ENCODE peak calls at places on chromosomes 13 and 19, in four cellular contexts. X is heart right ventricle, Z is psoas muscle, E is dorsolateral prefrontal cortex. G is an unnamed sample.

GRCh38 chr19:14061751-14062557 is at the start of gene PALM3:
- DNase-seq in X (no peak), E (no peak), Z (no peak), G (no peak)

GRCh38 chr13:48000559-48001126 is 430 bp downstream of the SUCLA2 start:
- DNase-seq in Z (no peak), E (peak; percentile 46), X (no peak), G (peak; percentile 2)

GRCh38 chr19:56403261-56403660 is 871 bp upstream of the ZNF583 start:
- DNase-seq in E (no peak), Z (no peak), X (no peak), G (no peak)

GRCh38 chr13:45119469-45119989 is 781 bp upstream of the GTF2F2 start:
- DNase-seq in X (peak; percentile 8), E (no peak), Z (no peak), G (no peak)

GRCh38 chr13:94667190-94667589 is 45.2 kb downstream of the SOX21 start:
- DNase-seq in X (no peak), E (no peak), Z (no peak), G (no peak)

GRCh38 chr13:26133851-26134250 is 82.0 kb upstream of the SHISA2 start:
- DNase-seq in E (no peak), Z (no peak), X (no peak), G (no peak)

GRCh38 chr13:97212540-97213146 is 9.5 kb upstream of the MBNL2 start:
- DNase-seq in E (no peak), Z (no peak), X (no peak), G (no peak)

GRCh38 chr19:42528354-42529247 is at the start of gene CEACAM1:
- DNase-seq in Z (peak; percentile 17), E (no peak), X (peak; percentile 51), G (peak; percentile 29)

GRCh38 chr13:62162860-62163259 is 747.2 kb upstream of the PCDH20 start:
- DNase-seq in X (no peak), Z (no peak), E (no peak), G (no peak)

GRCh38 chr13:27465611-27466010 is 15.2 kb upstream of the MTIF3 start:
- DNase-seq in E (no peak), Z (no peak), X (no peak), G (no peak)

GRCh38 chr13:37475151-37475550 is 123.4 kb downstream of the POSTN start:
- DNase-seq in X (no peak), Z (no peak), E (no peak), G (no peak)
- TF ChIP-seq CTCF in X (no peak), Z (no peak), E (no peak), G (no peak)

DNA sequence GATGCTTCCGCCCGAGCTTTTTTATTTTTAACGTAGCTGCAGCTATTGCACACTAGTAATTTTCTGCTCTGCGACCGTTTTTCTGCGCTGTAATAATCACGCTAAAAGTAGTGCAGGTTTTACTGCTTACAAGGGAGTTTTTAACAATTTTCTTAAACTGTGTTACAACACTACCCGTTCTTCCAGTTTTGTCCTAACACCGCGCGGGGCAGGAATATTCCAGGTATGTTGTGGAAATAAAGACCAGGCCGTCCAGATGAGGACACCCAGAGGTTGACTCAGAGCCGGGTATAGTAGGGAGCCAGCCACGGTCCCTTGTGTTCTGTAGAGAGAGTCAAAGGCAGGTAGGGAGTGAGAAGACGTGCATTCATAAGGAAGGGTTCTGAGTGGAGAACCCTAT is 21.7 kb downstream of the ZNF274 start:
- DNase-seq in X (no peak), Z (no peak), E (no peak), G (no peak)
- H3K4me3 ChIP-seq in X (no peak overlapping the region), Z (no peak overlapping the region), E (no peak overlapping the region), G (no peak overlapping the region)

GRCh38 chr19:18446145-18446810 is 8.3 kb upstream of the ISYNA1 start:
- DNase-seq in X (no peak), E (no peak), Z (no peak), G (no peak)

GRCh38 chr19:18449552-18449951 is 11.6 kb upstream of the ISYNA1 start:
- DNase-seq in X (no peak), Z (no peak), E (no peak), G (no peak)

GRCh38 chr19:18445252-18445948 is 7.5 kb upstream of the ISYNA1 start:
- DNase-seq in X (no peak), E (no peak), Z (no peak), G (no peak)

GRCh38 chr19:18444513-18444912 is 6.6 kb upstream of the ISYNA1 start:
- DNase-seq in X (no peak), Z (no peak), E (no peak), G (no peak)

GRCh38 chr19:18446811-18447359 is 9.0 kb upstream of the ISYNA1 start:
- DNase-seq in E (no peak), X (no peak), Z (no peak), G (no peak)
- TF ChIP-seq CTCF in E (no peak), X (no peak), Z (no peak), G (no peak)

DNA sequence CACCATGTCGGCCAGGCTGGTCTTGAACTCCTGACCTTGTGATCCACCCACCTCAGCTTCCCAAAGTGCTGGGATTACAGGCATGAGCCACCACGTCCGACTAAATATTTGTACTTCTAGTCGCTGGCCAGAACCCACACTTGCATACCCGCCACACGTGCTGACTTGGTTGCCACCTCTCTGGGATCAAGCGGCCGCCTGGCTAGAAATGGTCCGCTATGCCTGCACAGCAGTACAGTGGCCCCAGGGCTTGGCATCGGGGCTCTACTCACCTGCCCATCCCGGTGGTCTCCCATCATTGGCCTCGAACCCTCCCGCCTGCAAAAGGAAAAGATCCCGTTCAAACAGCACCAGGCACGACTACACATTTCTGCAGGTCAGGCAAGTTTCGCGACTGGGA is 23.7 kb upstream of the TINCR start:
- DNase-seq in X (no peak), E (no peak), Z (no peak), G (no peak)
- H3K4me3 ChIP-seq in X (no peak overlapping the region), E (no peak overlapping the region), Z (no peak overlapping the region), G (no peak overlapping the region)

DNA sequence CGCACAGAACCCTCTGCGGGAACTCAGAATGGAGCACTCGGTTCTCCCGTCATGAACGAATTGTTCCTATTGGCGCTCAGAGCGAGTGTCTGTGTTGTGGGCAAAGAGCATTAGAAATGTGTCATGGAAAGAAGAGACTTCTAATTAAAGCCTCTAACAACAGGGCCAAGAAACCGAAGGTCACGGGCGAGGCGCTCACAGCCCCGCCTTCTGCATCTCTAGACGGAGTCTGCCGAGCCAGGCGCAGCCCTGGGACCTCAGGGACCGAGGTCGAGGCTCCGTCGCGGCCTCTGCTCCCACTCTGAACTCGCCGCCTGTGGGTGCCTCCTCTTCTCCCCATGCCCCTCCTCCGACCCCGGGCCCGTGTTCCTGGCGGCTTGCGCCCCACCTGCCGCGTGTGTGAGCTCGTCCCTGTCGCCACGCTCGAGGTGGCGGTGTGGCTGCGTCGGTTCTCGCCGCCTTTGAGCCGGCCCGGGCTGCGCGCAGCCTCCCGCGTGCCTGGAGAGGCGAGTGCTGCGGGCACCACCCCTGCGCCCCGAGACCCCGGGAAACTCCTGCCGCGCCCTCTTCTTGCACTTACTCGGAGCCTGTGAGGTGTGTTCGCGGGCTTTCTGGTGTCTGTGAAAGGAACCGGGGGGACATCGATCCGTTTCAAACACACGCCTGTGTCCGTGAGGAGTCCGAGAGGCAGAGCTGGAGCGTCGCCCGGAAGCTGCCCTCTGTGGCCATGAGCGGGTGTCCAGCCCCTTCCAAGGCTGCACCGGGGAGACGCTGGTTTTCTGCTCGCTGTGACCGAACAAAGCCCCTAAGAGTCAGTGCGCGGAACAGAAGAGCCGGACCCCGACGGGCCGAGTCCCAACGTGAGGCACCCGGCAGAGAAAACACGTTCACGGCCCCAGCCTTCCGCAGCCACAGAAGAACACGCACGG is 45.4 kb upstream of the SPACA7 start:
- DNase-seq in X (no peak), E (no peak), Z (no peak), G (no peak)
- TF ChIP-seq CTCF in X (no peak), E (no peak), Z (no peak), G (no peak)

DNA sequence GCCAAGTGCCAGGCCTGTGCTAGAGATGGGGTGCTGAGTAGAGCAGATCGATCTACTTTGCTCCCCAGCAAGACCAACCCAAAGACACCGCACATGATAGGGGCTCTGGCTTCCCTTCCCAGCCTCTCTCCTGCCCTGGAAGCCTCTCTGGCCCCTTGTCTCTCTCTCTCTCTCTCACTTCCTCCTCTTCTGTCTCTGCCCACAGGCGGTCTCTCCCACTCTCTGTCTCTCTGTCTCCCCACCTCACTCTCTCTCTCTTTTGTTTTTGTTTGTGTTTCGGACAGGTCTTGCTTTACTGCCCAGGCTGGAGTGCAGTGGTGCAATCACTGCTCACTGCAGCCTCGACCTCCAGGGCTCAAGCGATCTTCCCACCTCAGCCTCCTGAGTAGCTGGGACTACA is 1.3 kb downstream of the SELENOV start:
- DNase-seq in E (no peak), X (no peak), Z (no peak), G (no peak)
- H3K4me3 ChIP-seq in E (peak overlapping the region; percentile 58), X (no peak overlapping the region), Z (no peak overlapping the region), G (no peak overlapping the region)

DNA sequence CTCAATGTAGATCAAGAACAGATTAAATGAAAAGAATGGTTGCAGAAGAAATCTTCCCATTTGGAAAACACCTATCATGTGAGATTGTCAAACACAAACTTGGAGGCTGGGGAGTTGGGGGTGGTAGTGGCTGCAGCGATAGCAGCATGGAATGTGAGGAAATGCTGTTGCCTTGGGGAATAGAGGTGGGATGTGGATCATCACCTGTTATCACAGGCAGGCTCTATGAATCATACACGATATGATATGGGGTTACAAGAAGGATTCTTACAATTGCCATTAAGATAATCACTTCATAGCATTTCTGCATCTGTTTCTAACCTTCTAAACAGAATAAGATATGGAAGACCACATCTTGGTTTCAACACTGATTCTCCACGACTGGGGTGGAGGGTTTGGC is 88.7 kb downstream of the RNASEH2B start:
- DNase-seq in E (no peak), Z (no peak), X (no peak), G (no peak)
- TF ChIP-seq CTCF in E (no peak), Z (no peak), X (no peak), G (no peak)

GRCh38 chr19:18650468-18651001 is 13.7 kb downstream of the KLHL26 start:
- DNase-seq in X (peak; percentile 78), Z (peak; percentile 89), E (no peak), G (no peak)

GRCh38 chr19:18651300-18651699 is 14.5 kb downstream of the KLHL26 start:
- DNase-seq in X (no peak), E (no peak), Z (no peak), G (no peak)

GRCh38 chr19:18648971-18649310 is 12.1 kb downstream of the KLHL26 start:
- DNase-seq in E (no peak), X (no peak), Z (peak; percentile 61), G (no peak)

GRCh38 chr19:18649371-18650047 is 12.7 kb downstream of the KLHL26 start:
- DNase-seq in E (peak; percentile 69), X (peak; percentile 83), Z (peak; percentile 77), G (no peak)

DNA sequence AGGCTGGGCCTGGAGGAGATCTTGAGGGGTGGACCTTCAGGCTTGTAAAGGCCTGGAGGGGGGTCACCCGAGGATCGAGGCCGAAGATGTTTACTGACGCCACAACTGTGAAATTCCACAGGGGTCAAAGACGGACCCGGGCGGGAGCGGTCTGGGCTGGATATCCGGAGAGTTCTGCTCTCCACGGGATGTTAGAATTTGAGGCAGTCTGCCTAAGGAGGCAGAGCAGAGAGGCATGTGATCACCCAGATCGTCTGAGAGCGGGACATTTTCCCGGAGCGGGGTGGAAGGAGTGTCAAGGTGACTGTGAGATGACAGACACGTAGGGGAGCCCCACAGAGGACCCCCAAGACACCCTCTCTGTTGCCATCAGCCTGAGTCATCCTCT is 13.2 kb downstream of the KLHL26 start:
- DNase-seq in Z (peak; percentile 53), X (peak; percentile 79), E (no peak), G (no peak)
- H3K4me3 ChIP-seq in Z (peak overlapping the region; percentile 43), X (no peak overlapping the region), E (peak overlapping the region; percentile 48), G (no peak overlapping the region)

GRCh38 chr13:29077051-29077813 is 257.1 kb downstream of the MTUS2 start:
- DNase-seq in Z (no peak), E (no peak), X (no peak), G (no peak)
- TF ChIP-seq CTCF in Z (no peak), E (no peak), X (no peak), G (no peak)

G was measured in GM12864.